ENCODE peak calls at places on chromosomes 3 and 15, in eight cellular contexts. L is breast epithelium, T is adrenal gland, D is body of pancreas, B is ovary, M is IMR-90, X is sigmoid colon, V is endothelial cell of umbilical vein. C is an unnamed sample.
A peak's percentile ranks its signal among the peaks of the same experiment; 100 is the strongest.

GRCh38 chr3:192207239-192207638 is 520.1 kb downstream of the FGF12 start:
- DNase-seq in L (no peak), T (no peak), D (no peak), B (no peak), M (no peak), X (no peak), V (peak; percentile 6), C (no peak)

GRCh38 chr15:42724276-42724675 is 12.7 kb downstream of the CDAN1 start:
- DNase-seq in L (no peak), T (no peak), D (no peak), B (no peak), M (no peak), X (no peak), V (no peak), C (no peak)

GRCh38 chr15:74603789-74604705 is 11.6 kb upstream of the CLK3 start:
- DNase-seq in L (no peak), T (no peak), D (no peak), B (no peak), M (no peak), X (no peak), V (no peak), C (no peak)

GRCh38 chr3:166844329-166844728 is 535.8 kb downstream of the ZBBX start:
- DNase-seq in L (no peak), T (no peak), D (no peak), B (no peak), M (no peak), X (no peak), V (no peak), C (no peak)

GRCh38 chr3:70999730-71000129 is 583.8 kb downstream of the FOXP1 start:
- DNase-seq in L (no peak), T (no peak), D (no peak), B (no peak), M (peak; percentile 82), X (no peak), V (peak; percentile 73), C (no peak)

GRCh38 chr3:36792342-36792741 is 28.0 kb upstream of the DCLK3 start:
- DNase-seq in L (no peak), T (no peak), D (no peak), B (no peak), M (peak; percentile 24), X (no peak), V (peak; percentile 26), C (no peak)

GRCh38 chr3:50624634-50625033 is 7.7 kb downstream of the MAPKAPK3 start:
- DNase-seq in L (no peak), T (no peak), D (no peak), B (no peak), M (no peak), X (no peak), V (no peak), C (no peak)

GRCh38 chr15:75036269-75036668 is 12.9 kb downstream of the PPCDC start:
- DNase-seq in L (peak; percentile 75), T (no peak), D (no peak), B (no peak), M (no peak), X (no peak), V (no peak), C (no peak)

GRCh38 chr15:81888748-81889479 is 156.9 kb downstream of the MEX3B start:
- DNase-seq in L (no peak), T (no peak), D (no peak), B (no peak), M (peak; percentile 76), X (no peak), V (no peak), C (no peak)

GRCh38 chr3:171317133-171317532 is 143.1 kb downstream of the TNIK start:
- DNase-seq in L (no peak), T (no peak), D (no peak), B (no peak), M (no peak), X (no peak), V (peak; percentile 46), C (no peak)

GRCh38 chr3:52838561-52839267 is 3.9 kb upstream of the MUSTN1 start:
- DNase-seq in L (no peak), T (no peak), D (no peak), B (no peak), M (no peak), X (no peak), V (no peak), C (no peak)

GRCh38 chr3:153734777-153735551 is 386.2 kb upstream of the ARHGEF26 start:
- DNase-seq in L (no peak), T (no peak), D (no peak), B (no peak), M (no peak), X (no peak), V (no peak), C (no peak)

GRCh38 chr15:78988361-78988911 is 43.6 kb upstream of the CTSH start:
- DNase-seq in L (peak; percentile 91), T (peak; percentile 49), D (peak; percentile 53), B (peak; percentile 74), M (peak; percentile 99), X (peak; percentile 94), V (peak; percentile 90), C (peak; percentile 93)
- TF ChIP-seq POLR2A in L (no peak), T (no peak), D (peak; percentile 40), B (no peak), M (no peak), X (no peak), V (no peak), C (no peak)

DNA sequence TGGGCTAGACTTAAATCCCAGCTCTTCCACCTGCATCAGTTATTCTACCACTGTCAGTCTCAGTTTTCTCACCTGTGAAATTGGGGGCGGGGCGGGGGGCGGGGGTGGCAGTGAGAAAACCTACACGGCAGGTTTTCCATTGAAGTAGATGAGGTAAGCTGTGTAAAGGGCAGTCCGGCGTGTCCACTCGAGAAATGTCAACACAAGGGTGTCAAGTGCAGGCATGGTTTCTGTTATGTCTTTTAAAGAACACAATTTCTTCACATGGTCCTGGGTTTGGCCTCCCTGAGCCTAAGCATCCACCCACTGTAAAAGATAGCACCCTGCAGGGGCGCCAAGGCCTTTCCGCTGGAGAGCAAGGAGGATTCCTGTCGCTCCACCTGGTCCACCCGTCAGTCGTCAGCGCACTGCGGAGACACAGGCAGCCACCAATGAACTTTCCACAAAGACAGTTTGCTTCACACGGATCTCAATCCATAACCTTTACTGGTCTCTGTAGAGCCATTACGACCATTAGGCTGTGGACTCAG is 99.6 kb upstream of the FOXB1 start:
- DNase-seq in L (no peak), T (no peak), D (no peak), B (no peak), M (no peak), X (no peak), V (no peak), C (no peak)
- H3K27me3 ChIP-seq in L (no peaks in the 10 kb centered on the region), T (peaks cover 42% of the 10 kb centered on the region), D (no peaks in the 10 kb centered on the region), B (no peaks in the 10 kb centered on the region), M (no peaks in the 10 kb centered on the region), X (no peaks in the 10 kb centered on the region), V (peaks cover 3% of the 10 kb centered on the region), C (peaks cover 87% of the 10 kb centered on the region)

GRCh38 chr3:107523361-107524213 is 825 bp downstream of the BBX start:
- DNase-seq in L (peak; percentile 30), T (peak; percentile 49), D (peak; percentile 56), B (peak; percentile 73), M (peak; percentile 33), X (peak; percentile 82), V (peak; percentile 69), C (peak; percentile 75)

GRCh38 chr3:107525101-107525953 is 2.6 kb downstream of the BBX start:
- DNase-seq in L (no peak), T (peak; percentile 44), D (peak; percentile 30), B (peak; percentile 63), M (no peak), X (peak; percentile 70), V (peak; percentile 52), C (peak; percentile 84)

GRCh38 chr3:107525954-107526305 is 3.2 kb downstream of the BBX start:
- DNase-seq in L (no peak), T (no peak), D (no peak), B (no peak), M (no peak), X (no peak), V (no peak), C (no peak)

GRCh38 chr3:107522510-107523360 is at the start of gene BBX:
- DNase-seq in L (peak; percentile 96), T (peak; percentile 93), D (peak; percentile 95), B (peak; percentile 97), M (peak; percentile 97), X (peak; percentile 96), V (peak; percentile 99), C (peak; percentile 95)

GRCh38 chr3:107524214-107525100 is 1.7 kb downstream of the BBX start:
- DNase-seq in L (peak; percentile 39), T (peak; percentile 72), D (peak; percentile 53), B (peak; percentile 74), M (peak; percentile 51), X (peak; percentile 77), V (peak; percentile 59), C (no peak)
- TF ChIP-seq POLR2A in L (no peak), T (no peak), D (peak; percentile 50), B (no peak), M (peak; percentile 32), X (no peak), V (no peak), C (no peak)

DNA sequence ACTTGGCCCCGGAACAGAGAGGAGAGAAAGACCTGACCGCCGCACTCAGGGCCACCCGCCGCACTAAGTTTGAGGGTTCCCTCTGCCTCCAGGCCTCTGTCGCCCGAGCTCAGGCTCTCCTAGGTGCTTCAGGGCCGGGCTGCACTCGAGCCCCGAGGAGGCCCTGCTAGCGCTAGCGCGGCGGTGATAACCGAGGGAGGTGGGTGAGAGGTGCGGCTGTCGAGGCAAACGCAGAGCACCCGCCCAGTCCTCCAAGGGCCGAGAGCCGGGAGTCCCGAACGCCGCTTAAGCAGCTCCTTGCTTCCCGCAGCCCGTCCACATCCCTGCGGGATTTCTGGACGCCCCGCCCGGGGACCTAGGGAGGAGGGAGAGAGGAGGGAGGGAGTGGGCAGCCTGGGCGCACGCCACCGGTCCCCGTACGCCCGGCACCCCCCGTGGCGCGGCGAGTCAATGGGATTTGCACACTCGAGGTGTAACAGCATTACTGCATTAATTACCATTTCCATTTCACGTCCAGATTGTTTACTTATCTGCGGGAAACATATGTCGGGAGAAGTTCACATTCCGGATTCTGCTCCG is 6.8 kb downstream of the SOX14 start:
- DNase-seq in L (no peak), T (no peak), D (no peak), B (no peak), M (no peak), X (no peak), V (no peak), C (no peak)
- H3K27me3 ChIP-seq in L (no peaks in the 10 kb centered on the region), T (peaks cover 66% of the 10 kb centered on the region), D (peaks cover 66% of the 10 kb centered on the region), B (no peaks in the 10 kb centered on the region), M (peaks cover 59% of the 10 kb centered on the region), X (peaks cover 66% of the 10 kb centered on the region), V (peaks cover 68% of the 10 kb centered on the region), C (peaks cover 100% of the 10 kb centered on the region)

GRCh38 chr3:107238787-107239186 is 138.5 kb upstream of the CCDC54 start:
- DNase-seq in L (no peak), T (no peak), D (no peak), B (no peak), M (no peak), X (no peak), V (no peak), C (no peak)

GRCh38 chr3:107242579-107242978 is 134.7 kb upstream of the CCDC54 start:
- DNase-seq in L (no peak), T (no peak), D (no peak), B (no peak), M (no peak), X (no peak), V (no peak), C (no peak)

GRCh38 chr3:107239703-107240102 is 137.5 kb upstream of the CCDC54 start:
- DNase-seq in L (no peak), T (no peak), D (no peak), B (no peak), M (no peak), X (no peak), V (no peak), C (no peak)

GRCh38 chr3:107241217-107241616 is 136.0 kb upstream of the CCDC54 start:
- DNase-seq in L (peak; percentile 50), T (peak; percentile 31), D (no peak), B (peak; percentile 54), M (no peak), X (no peak), V (no peak), C (no peak)

GRCh38 chr3:107240183-107241091 is 136.8 kb upstream of the CCDC54 start:
- DNase-seq in L (peak; percentile 52), T (peak; percentile 75), D (peak; percentile 63), B (peak; percentile 90), M (peak; percentile 75), X (peak; percentile 87), V (peak; percentile 75), C (peak; percentile 83)
- TF ChIP-seq POLR2A in L (peak; percentile 20), T (peak; percentile 34), D (peak; percentile 33), B (peak; percentile 74), M (no peak), X (peak; percentile 35), V (peak; percentile 62), C (no peak)

C was measured in suprapubic skin.